ENCODE peak calls at places on chromosome 20, in five cellular contexts. One of them, this sample, is unnamed.

GRCh38 chr20:38435555-38435939 is 419 bp upstream of the SNHG17 start:
- DNase-seq in A172: peak; percentile 32
- DNase-seq in C1 segment of cervical spinal cord: no peak
- DNase-seq in lower leg skin: no peak
- DNase-seq in T-cell: no peak
- DNase-seq in this sample: no peak

GRCh38 chr20:50932016-50932338 is 740 bp upstream of the ADNP start:
- DNase-seq in A172: no peak
- DNase-seq in C1 segment of cervical spinal cord: no peak
- DNase-seq in lower leg skin: no peak
- DNase-seq in T-cell: no peak
- DNase-seq in this sample: peak; percentile 1

GRCh38 chr20:8255945-8256632 is 124.0 kb downstream of the PLCB1 start:
- DNase-seq in A172: no peak
- DNase-seq in C1 segment of cervical spinal cord: no peak
- DNase-seq in lower leg skin: no peak
- DNase-seq in T-cell: no peak
- DNase-seq in this sample: no peak

GRCh38 chr20:16302818-16303217 is 270.4 kb downstream of the KIF16B start:
- DNase-seq in A172: no peak
- DNase-seq in C1 segment of cervical spinal cord: no peak
- DNase-seq in lower leg skin: no peak
- DNase-seq in T-cell: no peak
- DNase-seq in this sample: no peak

GRCh38 chr20:34390769-34391447 is 27.8 kb downstream of the ITCH start:
- DNase-seq in A172: peak; percentile 94
- DNase-seq in C1 segment of cervical spinal cord: no peak
- DNase-seq in lower leg skin: peak; percentile 47
- DNase-seq in T-cell: no peak
- DNase-seq in this sample: peak; percentile 84

GRCh38 chr20:40860487-40860902 is 168.1 kb upstream of the TOP1 start:
- DNase-seq in A172: peak; percentile 88
- DNase-seq in C1 segment of cervical spinal cord: no peak
- DNase-seq in lower leg skin: no peak
- DNase-seq in T-cell: no peak
- DNase-seq in this sample: peak; percentile 55

GRCh38 chr20:11810316-11811130 is 107.2 kb upstream of the BTBD3 start:
- DNase-seq in A172: peak; percentile 81
- DNase-seq in C1 segment of cervical spinal cord: no peak
- DNase-seq in lower leg skin: no peak
- DNase-seq in T-cell: no peak
- DNase-seq in this sample: no peak

GRCh38 chr20:2006452-2007381 is 12.9 kb upstream of the PDYN start:
- DNase-seq in A172: peak; percentile 18
- DNase-seq in C1 segment of cervical spinal cord: no peak
- DNase-seq in lower leg skin: no peak
- DNase-seq in T-cell: peak; percentile 12
- DNase-seq in this sample: no peak

GRCh38 chr20:61979090-61979489 is 86.6 kb downstream of the TAF4 start:
- DNase-seq in A172: no peak
- DNase-seq in C1 segment of cervical spinal cord: no peak
- DNase-seq in lower leg skin: no peak
- DNase-seq in T-cell: no peak
- DNase-seq in this sample: no peak

GRCh38 chr20:53940356-53940694 is 130.1 kb downstream of the BCAS1 start:
- DNase-seq in A172: no peak
- DNase-seq in C1 segment of cervical spinal cord: no peak
- DNase-seq in lower leg skin: no peak
- DNase-seq in T-cell: no peak
- DNase-seq in this sample: no peak

GRCh38 chr20:11305406-11305805 is 612.3 kb upstream of the BTBD3 start:
- DNase-seq in A172: peak; percentile 22
- DNase-seq in C1 segment of cervical spinal cord: no peak
- DNase-seq in lower leg skin: no peak
- DNase-seq in T-cell: no peak
- DNase-seq in this sample: no peak

GRCh38 chr20:50578061-50578777 is 68.0 kb downstream of the PTPN1 start:
- DNase-seq in A172: no peak
- DNase-seq in C1 segment of cervical spinal cord: no peak
- DNase-seq in lower leg skin: no peak
- DNase-seq in T-cell: no peak
- DNase-seq in this sample: no peak

GRCh38 chr20:48329676-48330644 is 497.8 kb downstream of the PREX1 start:
- DNase-seq in A172: no peak
- DNase-seq in C1 segment of cervical spinal cord: no peak
- DNase-seq in lower leg skin: no peak
- DNase-seq in T-cell: no peak
- DNase-seq in this sample: no peak

GRCh38 chr20:56249244-56249955 is 868 bp downstream of the MC3R start:
- DNase-seq in A172: peak; percentile 8
- DNase-seq in C1 segment of cervical spinal cord: no peak
- DNase-seq in lower leg skin: no peak
- DNase-seq in T-cell: no peak
- DNase-seq in this sample: peak; percentile 7

GRCh38 chr20:56005389-56005715 is at the start of gene CBLN4:
- DNase-seq in A172: no peak
- DNase-seq in C1 segment of cervical spinal cord: no peak
- DNase-seq in lower leg skin: no peak
- DNase-seq in T-cell: no peak
- DNase-seq in this sample: no peak

GRCh38 chr20:47127986-47128385 is 228.5 kb downstream of the ZMYND8 start:
- DNase-seq in A172: no peak
- DNase-seq in C1 segment of cervical spinal cord: no peak
- DNase-seq in lower leg skin: no peak
- DNase-seq in T-cell: no peak
- DNase-seq in this sample: no peak

GRCh38 chr20:24653306-24653705 is 183.9 kb downstream of the SYNDIG1 start:
- DNase-seq in A172: peak; percentile 72
- DNase-seq in C1 segment of cervical spinal cord: no peak
- DNase-seq in lower leg skin: no peak
- DNase-seq in T-cell: no peak
- DNase-seq in this sample: peak; percentile 31

GRCh38 chr20:51533291-51534172 is 9.0 kb downstream of the NFATC2 start:
- DNase-seq in A172: peak; percentile 78
- DNase-seq in C1 segment of cervical spinal cord: no peak
- DNase-seq in lower leg skin: no peak
- DNase-seq in T-cell: no peak
- DNase-seq in this sample: peak; percentile 37

GRCh38 chr20:19757487-19757972 is 528 bp upstream of the RIN2 start:
- DNase-seq in A172: peak; percentile 55
- DNase-seq in C1 segment of cervical spinal cord: peak; percentile 75
- DNase-seq in lower leg skin: peak; percentile 76
- DNase-seq in T-cell: no peak
- DNase-seq in this sample: peak; percentile 52